ENCODE peak calls at places on chromosomes 12 and 14, in nine cellular contexts. O, J, G, C, I, H, Y, S and F are unnamed samples.

GRCh38 chr14:55301722-55302121 is 30.5 kb downstream of the FBXO34 start:
- DNase-seq in O (no peak), J (peak), G (no peak), C (no peak), I (peak), H (no peak), Y (no peak), S (no peak), F (no peak)

GRCh38 chr14:74029136-74029535 is 10.0 kb downstream of the BBOF1 start:
- DNase-seq in O (no peak), J (no peak), G (no peak), C (no peak), I (no peak), H (no peak), Y (no peak), S (no peak), F (no peak)

GRCh38 chr12:56805282-56805855 is 42.2 kb downstream of the HSD17B6 start:
- DNase-seq in O (no peak), J (no peak), G (no peak), C (no peak), I (no peak), H (no peak), Y (no peak), S (no peak), F (no peak)

GRCh38 chr12:107748472-107748871 is 12.5 kb downstream of the PRDM4 start:
- DNase-seq in O (no peak), J (peak), G (no peak), C (no peak), I (peak), H (no peak), Y (peak), S (no peak), F (no peak)

GRCh38 chr12:101172316-101172715 is 37.7 kb downstream of the SLC5A8 start:
- DNase-seq in O (no peak), J (no peak), G (no peak), C (no peak), I (no peak), H (no peak), Y (no peak), S (no peak), F (no peak)

GRCh38 chr14:38877744-38878388 is 225.2 kb downstream of the SEC23A start:
- DNase-seq in O (no peak), J (no peak), G (no peak), C (no peak), I (no peak), H (no peak), Y (no peak), S (no peak), F (no peak)

GRCh38 chr14:104882325-104882973 is 17.4 kb downstream of the CEP170B start:
- DNase-seq in O (peak), J (no peak), G (no peak), C (no peak), I (peak), H (no peak), Y (no peak), S (peak), F (peak)

GRCh38 chr12:48924617-48925217 is 575 bp downstream of the FKBP11 start:
- DNase-seq in O (peak), J (no peak), G (peak), C (peak), I (no peak), H (peak), Y (no peak), S (peak), F (peak)

GRCh38 chr12:49818241-49818640 is 10.0 kb downstream of the NCKAP5L start:
- DNase-seq in O (no peak), J (no peak), G (no peak), C (no peak), I (no peak), H (no peak), Y (no peak), S (no peak), F (no peak)

GRCh38 chr14:77579065-77579464 is 37.4 kb downstream of the SPTLC2 start:
- DNase-seq in O (no peak), J (no peak), G (no peak), C (no peak), I (no peak), H (no peak), Y (peak), S (no peak), F (no peak)

GRCh38 chr12:100926669-100927248 is 132.2 kb downstream of the ANO4 start:
- DNase-seq in O (no peak), J (no peak), G (no peak), C (no peak), I (no peak), H (no peak), Y (peak), S (peak), F (no peak)

GRCh38 chr12:81294325-81295190 is 216.7 kb downstream of the ACSS3 start:
- DNase-seq in O (no peak), J (no peak), G (no peak), C (no peak), I (no peak), H (no peak), Y (no peak), S (no peak), F (no peak)

GRCh38 chr14:105313381-105314286 is 914 bp upstream of the PACS2 start:
- DNase-seq in O (no peak), J (no peak), G (no peak), C (peak), I (no peak), H (no peak), Y (no peak), S (peak), F (no peak)

GRCh38 chr12:94012508-94013044 is 135.8 kb upstream of the PLXNC1 start:
- DNase-seq in O (no peak), J (no peak), G (no peak), C (no peak), I (no peak), H (no peak), Y (no peak), S (no peak), F (no peak)

GRCh38 chr14:67112344-67112743 is 76.9 kb upstream of the GARIN2 start:
- DNase-seq in O (no peak), J (no peak), G (no peak), C (no peak), I (no peak), H (no peak), Y (no peak), S (no peak), F (no peak)

GRCh38 chr12:15720299-15720698 is 68.9 kb downstream of the EPS8 start:
- DNase-seq in O (no peak), J (no peak), G (no peak), C (no peak), I (no peak), H (no peak), Y (no peak), S (no peak), F (no peak)

GRCh38 chr14:93045211-93045674 is 70.5 kb downstream of the ITPK1 start:
- DNase-seq in O (no peak), J (no peak), G (no peak), C (no peak), I (peak), H (no peak), Y (no peak), S (no peak), F (no peak)